ENCODE peak calls at places on chromosomes 4 and X, in nine cellular contexts. V is adrenal gland; O is A549; Z is stimulated activated naive CD8-positive, alpha-beta T cell treated with anti-CD3 and anti-CD28 coated beads, Interleukin-15, Interleukin-2, amounts not matched to agents 100 U/mL and 50 U/mL, for 24 hours; R is HL-60; J is T-cell; Q is HTR-8/SVneo; M is activated naive CD8-positive, alpha-beta T cell treated with anti-CD3 and anti-CD28 coated beads, Interleukin-2, amount 50 U/mL, for 24 hours; Y is ELR. B is an unnamed sample.
A peak's percentile ranks its signal among the peaks of the same experiment; 100 is the strongest.

GRCh38 chr4:40515037-40515397 is 114.6 kb downstream of the RBM47 start:
- DNase-seq in V (no peak), O (no peak), Z (no peak), R (no peak), J (no peak), Q (no peak), M (no peak), Y (no peak), B (peak; percentile 62)

GRCh38 chrX:130704053-130705038 is 198.7 kb downstream of the ENOX2 start:
- DNase-seq in V (no peak), O (peak; percentile 17), Z (no peak), R (no peak), J (no peak), Q (no peak), M (no peak), Y (peak; percentile 49), B (no peak)

GRCh38 chr4:79308087-79308486 is 17.8 kb downstream of the NAA11 start:
- DNase-seq in V (no peak), O (no peak), Z (no peak), R (no peak), J (no peak), Q (no peak), M (no peak), Y (no peak), B (no peak)

GRCh38 chrX:101619336-101619735 is 1.5 kb upstream of the ARMCX6 start:
- DNase-seq in V (no peak), O (no peak), Z (no peak), R (no peak), J (no peak), Q (no peak), M (no peak), Y (no peak), B (no peak)

GRCh38 chrX:103847174-103847870 is 15.3 kb upstream of the RAB9B start:
- DNase-seq in V (no peak), O (no peak), Z (no peak), R (no peak), J (no peak), Q (no peak), M (no peak), Y (peak; percentile 61), B (no peak)

GRCh38 chrX:133989993-133990392 is 4.6 kb upstream of the GPC3 start:
- DNase-seq in V (no peak), O (no peak), Z (no peak), R (no peak), J (no peak), Q (no peak), M (no peak), Y (no peak), B (no peak)

GRCh38 chr4:151415978-151416377 is 7.0 kb downstream of the FHIP1A start:
- DNase-seq in V (no peak), O (no peak), Z (no peak), R (no peak), J (no peak), Q (peak; percentile 44), M (no peak), Y (peak; percentile 65), B (no peak)

GRCh38 chrX:144219035-144219434 is 335.2 kb downstream of the UBE2NL start:
- DNase-seq in V (peak; percentile 8), O (no peak), Z (no peak), R (no peak), J (no peak), Q (no peak), M (no peak), Y (peak; percentile 10), B (no peak)

GRCh38 chrX:12339921-12340320 is 201.6 kb downstream of the FRMPD4 start:
- DNase-seq in V (no peak), O (no peak), Z (no peak), R (no peak), J (no peak), Q (no peak), M (no peak), Y (no peak), B (no peak)

GRCh38 chr4:2412534-2412884 is 5.9 kb downstream of the ZFYVE28 start:
- DNase-seq in V (no peak), O (peak; percentile 50), Z (peak; percentile 66), R (no peak), J (peak; percentile 60), Q (no peak), M (peak; percentile 50), Y (no peak), B (peak; percentile 54)

GRCh38 chrX:1138476-1138875 is 74.0 kb downstream of the CRLF2 start:
- DNase-seq in V (no peak), O (no peak), Z (no peak), R (no peak), J (no peak), Q (no peak), M (no peak), Y (no peak), B (no peak)

GRCh38 chr4:76257824-76258223 is 6.3 kb downstream of the FAM47E start:
- DNase-seq in V (no peak), O (no peak), Z (no peak), R (no peak), J (no peak), Q (no peak), M (no peak), Y (no peak), B (no peak)

GRCh38 chr4:87559090-87559837 is 30.1 kb upstream of the SPARCL1 start:
- DNase-seq in V (peak; percentile 1), O (no peak), Z (peak; percentile 21), R (no peak), J (peak; percentile 26), Q (no peak), M (peak; percentile 32), Y (no peak), B (no peak)

GRCh38 chrX:154321624-154322023 is 26.0 kb downstream of the TKTL1 start:
- DNase-seq in V (peak; percentile 39), O (peak; percentile 14), Z (no peak), R (no peak), J (no peak), Q (peak; percentile 12), M (no peak), Y (no peak), B (no peak)

GRCh38 chr4:113674251-113674650 is 87.3 kb downstream of the CAMK2D start:
- DNase-seq in V (peak; percentile 58), O (no peak), Z (no peak), R (no peak), J (no peak), Q (no peak), M (no peak), Y (no peak), B (no peak)

GRCh38 chrX:41661366-41662095 is 27.2 kb upstream of the GPR34 start:
- DNase-seq in V (no peak), O (peak; percentile 4), Z (no peak), R (no peak), J (no peak), Q (no peak), M (no peak), Y (peak; percentile 30), B (no peak)

GRCh38 chr4:39204543-39204942 is 22.2 kb downstream of the WDR19 start:
- DNase-seq in V (no peak), O (no peak), Z (no peak), R (no peak), J (no peak), Q (no peak), M (no peak), Y (no peak), B (no peak)

GRCh38 chr4:147117400-147117799 is 171.7 kb upstream of the TTC29 start:
- DNase-seq in V (peak; percentile 12), O (no peak), Z (no peak), R (no peak), J (no peak), Q (no peak), M (no peak), Y (no peak), B (peak; percentile 20)

B was measured in mucosa of gallbladder.